ENCODE peak calls at places on chromosome X, in ten cellular contexts. Q is fibroblast of pulmonary artery, I is AG04450, F is fibroblast of lung, K is RWPE1, Y is tibial nerve, B is progenitor cell of endocrine pancreas, X is ovary, H is left ventricle myocardium inferior, E is left lung. J is an unnamed sample.

GRCh38 chrX:116694046-116694445 is 231.3 kb upstream of the CT83 start:
- DNase-seq in B (no peak), E (no peak), Q (no peak), K (no peak), H (no peak), F (no peak), X (no peak), Y (no peak), I (no peak), J (no peak)

GRCh38 chrX:101415180-101416130 is 7.4 kb downstream of the HNRNPH2 start:
- DNase-seq in I (peak; percentile 63), B (no peak), X (no peak), Y (no peak), F (peak; percentile 87), K (peak; percentile 21), Q (peak; percentile 88), H (no peak), E (no peak), J (peak; percentile 31)

GRCh38 chrX:18410038-18410437 is 15.4 kb upstream of the CDKL5 start:
- DNase-seq in X (no peak), E (no peak), I (no peak), B (no peak), H (no peak), F (peak; percentile 68), Y (no peak), K (no peak), Q (peak; percentile 64), J (no peak)

GRCh38 chrX:153906126-153906917 is 1.8 kb downstream of the AVPR2 start:
- DNase-seq in X (no peak), Q (no peak), I (no peak), H (no peak), E (peak; percentile 8), K (no peak), F (no peak), B (no peak), Y (no peak), J (no peak)

GRCh38 chrX:11351375-11352295 is 58.4 kb downstream of the AMELX start:
- DNase-seq in Y (peak; percentile 14), E (no peak), I (peak; percentile 43), B (no peak), X (peak; percentile 55), F (peak; percentile 91), H (peak; percentile 63), K (no peak), Q (peak; percentile 82), J (no peak)

GRCh38 chrX:46912673-46913491 is 661 bp downstream of the JADE3 start:
- DNase-seq in X (peak; percentile 63), F (peak; percentile 19), Y (no peak), K (no peak), Q (peak; percentile 39), E (peak; percentile 82), B (peak; percentile 59), I (no peak), H (peak; percentile 25), J (peak; percentile 49)

GRCh38 chrX:9829308-9830267 is 43.4 kb downstream of the SHROOM2 start:
- DNase-seq in K (peak; percentile 73), Q (peak; percentile 77), E (no peak), X (no peak), Y (no peak), F (peak; percentile 66), I (no peak), H (no peak), B (no peak), J (no peak)

GRCh38 chrX:50067435-50068292 is 133.1 kb downstream of the AKAP4 start:
- DNase-seq in X (no peak), K (no peak), Y (no peak), I (no peak), F (peak; percentile 40), H (no peak), E (no peak), Q (peak; percentile 52), B (peak; percentile 20), J (peak; percentile 70)

GRCh38 chrX:111103246-111103645 is 7.3 kb downstream of the PAK3 start:
- DNase-seq in H (no peak), B (no peak), X (peak; percentile 62), K (no peak), I (no peak), F (no peak), E (no peak), Y (no peak), Q (no peak), J (no peak)

GRCh38 chrX:71301195-71301924 is at the start of gene ITGB1BP2:
- DNase-seq in Q (peak; percentile 45), K (no peak), I (no peak), E (no peak), X (no peak), F (peak; percentile 60), H (peak; percentile 13), B (no peak), Y (no peak), J (no peak)

DNA sequence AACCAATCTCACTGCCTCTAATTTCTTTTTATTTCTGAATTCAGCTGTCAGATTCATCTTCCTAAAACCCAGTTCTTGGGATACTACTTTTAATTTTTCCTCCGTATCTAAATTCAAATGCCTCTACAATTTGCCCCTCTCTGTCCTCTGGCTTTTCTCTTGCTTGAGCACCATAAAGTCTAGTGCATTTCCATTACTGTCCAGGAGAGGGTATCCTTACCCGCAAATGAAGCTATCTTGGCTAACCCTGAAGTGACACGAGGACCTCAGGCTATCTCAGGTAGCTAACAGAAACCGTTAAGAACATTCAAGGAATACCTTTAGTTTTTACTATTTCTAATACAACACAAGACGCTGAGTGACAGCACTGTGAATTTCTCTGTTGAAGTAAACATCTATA is 49.4 kb upstream of the PRR32 start:
- DNase-seq in H (no peak), Y (no peak), I (no peak), B (no peak), X (no peak), Q (no peak), E (no peak), F (no peak), K (peak; percentile 4), J (no peak)
- TF ChIP-seq CTCF in H (peak; percentile 62), Y (no peak), I (no peak), B (peak; percentile 70), X (peak; percentile 14), Q (no peak), E (no peak), F (no peak), K (peak; percentile 11), J (peak; percentile 81)

GRCh38 chrX:15143050-15143824 is 126.6 kb downstream of the ASB9 start:
- DNase-seq in F (peak; percentile 41), H (peak; percentile 13), Y (peak; percentile 13), B (no peak), K (peak; percentile 17), E (no peak), X (peak; percentile 37), Q (peak; percentile 46), I (no peak), J (peak; percentile 37)
- TF ChIP-seq CTCF in F (peak; percentile 53), H (peak; percentile 68), Y (peak; percentile 49), B (peak; percentile 70), K (peak; percentile 65), E (peak; percentile 55), X (no peak), Q (peak; percentile 74), I (peak; percentile 69), J (peak; percentile 82)

GRCh38 chrX:149198980-149199732 is 305.9 kb downstream of the IDS start:
- DNase-seq in F (no peak), Q (no peak), Y (no peak), X (no peak), B (no peak), I (no peak), K (no peak), E (no peak), H (no peak), J (no peak)

DNA sequence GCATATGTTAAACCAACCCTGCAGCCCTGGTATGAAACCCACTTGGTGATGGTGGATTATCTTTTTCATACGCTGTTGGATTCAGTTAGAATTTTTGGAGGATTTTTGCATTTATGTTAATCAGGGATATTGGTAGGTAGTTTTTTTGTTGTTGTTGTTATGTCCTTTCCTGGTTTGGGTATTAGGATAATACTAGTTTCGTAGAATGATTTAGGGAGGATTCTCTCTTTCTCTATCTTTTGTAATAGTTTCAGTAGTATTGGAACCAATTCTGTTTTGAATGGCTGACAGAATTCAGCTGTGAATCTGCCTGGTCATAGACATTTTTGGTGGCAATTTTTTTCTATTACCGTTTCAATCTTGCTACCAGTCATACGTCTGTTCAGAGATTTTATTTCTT is 305.4 kb downstream of the IDS start:
- DNase-seq in E (no peak), F (no peak), X (no peak), I (no peak), H (no peak), B (no peak), Y (no peak), Q (no peak), K (no peak), J (no peak)
- TF ChIP-seq CTCF in E (no peak), F (no peak), X (no peak), I (no peak), H (no peak), B (no peak), Y (no peak), Q (no peak), K (no peak), J (no peak)

GRCh38 chrX:40095588-40096394 is 2.0 kb downstream of the BCOR start:
- DNase-seq in F (no peak), B (no peak), Y (no peak), K (no peak), I (no peak), X (peak; percentile 63), Q (no peak), H (peak; percentile 23), E (peak; percentile 86), J (peak; percentile 38)

GRCh38 chrX:40097101-40097491 is 662 bp downstream of the BCOR start:
- DNase-seq in E (peak; percentile 75), B (no peak), Y (no peak), F (no peak), X (no peak), I (no peak), K (no peak), H (no peak), Q (no peak), J (no peak)

GRCh38 chrX:40094900-40095587 is 2.7 kb downstream of the BCOR start:
- DNase-seq in Y (no peak), H (no peak), F (no peak), X (peak; percentile 33), I (no peak), K (no peak), E (no peak), Q (no peak), B (no peak), J (peak; percentile 36)

GRCh38 chrX:40097492-40098263 is at the start of gene BCOR:
- DNase-seq in Q (peak; percentile 66), I (no peak), K (no peak), F (peak; percentile 54), Y (no peak), B (peak; percentile 36), X (peak; percentile 77), E (peak; percentile 88), H (peak; percentile 73), J (peak; percentile 77)

GRCh38 chrX:40096395-40097091 is 1.2 kb downstream of the BCOR start:
- DNase-seq in I (no peak), F (peak; percentile 39), B (no peak), Q (no peak), X (peak; percentile 65), H (peak; percentile 51), K (no peak), E (peak; percentile 88), Y (no peak), J (peak; percentile 61)
- TF ChIP-seq CTCF in I (no peak), F (no peak), B (no peak), Q (no peak), X (no peak), H (no peak), K (no peak), E (no peak), Y (no peak), J (no peak)